ENCODE peak calls at places on chromosomes 13 and 19, in seven cellular contexts. V is Calu3, E is activated B cell treated with CpG ODN at 0.5 μM for 24 hours, T is tibial nerve, W is ovary, B is choroid plexus epithelial cell, H is endothelial cell. F is an unnamed sample.

GRCh38 chr19:49212302-49212701 is 54.7 kb downstream of the TRPM4 start:
- DNase-seq in V (no peak), E (no peak), T (no peak), W (no peak), B (peak), H (no peak), F (no peak)

GRCh38 chr13:74136089-74136658 is 2.0 kb upstream of the KLF12 start:
- DNase-seq in V (no peak), E (no peak), T (no peak), W (peak), B (peak), H (peak), F (peak)

GRCh38 chr13:102854675-102855074 is 8.8 kb downstream of the ERCC5 start:
- DNase-seq in V (no peak), E (no peak), T (no peak), W (no peak), B (no peak), H (no peak), F (no peak)

GRCh38 chr13:99907627-99908026 is 63.9 kb downstream of the ZIC5 start:
- DNase-seq in V (no peak), E (no peak), T (no peak), W (no peak), B (no peak), H (no peak), F (no peak)

GRCh38 chr13:27381601-27382000 is 42.8 kb upstream of the GTF3A start:
- DNase-seq in V (no peak), E (no peak), T (no peak), W (no peak), B (no peak), H (no peak), F (no peak)

GRCh38 chr19:1872807-1873523 is 9.6 kb upstream of the KLF16 start:
- DNase-seq in V (no peak), E (no peak), T (no peak), W (no peak), B (no peak), H (no peak), F (no peak)

GRCh38 chr13:110126391-110126961 is 180.5 kb downstream of the COL4A1 start:
- DNase-seq in V (no peak), E (no peak), T (no peak), W (no peak), B (peak), H (peak), F (no peak)

GRCh38 chr13:99281811-99282263 is 23.7 kb upstream of the GPR18 start:
- DNase-seq in V (no peak), E (peak), T (peak), W (no peak), B (peak), H (no peak), F (no peak)

GRCh38 chr13:102312841-102313240 is 89.0 kb downstream of the FGF14 start:
- DNase-seq in V (no peak), E (no peak), T (no peak), W (no peak), B (no peak), H (no peak), F (no peak)

GRCh38 chr13:95058680-95059079 is 242.6 kb downstream of the ABCC4 start:
- DNase-seq in V (no peak), E (no peak), T (no peak), W (no peak), B (no peak), H (no peak), F (no peak)

GRCh38 chr19:10286803-10287737 is at the start of gene ICAM4:
- DNase-seq in V (no peak), E (no peak), T (no peak), W (peak), B (peak), H (no peak), F (no peak)

GRCh38 chr13:29454931-29455481 is 140.5 kb downstream of the SLC7A1 start:
- DNase-seq in V (peak), E (no peak), T (no peak), W (no peak), B (peak), H (no peak), F (no peak)
- TF ChIP-seq CTCF in V (no peak), E (no peak), T (no peak), W (no peak), B (peak), H (no peak), F (peak)

GRCh38 chr19:33841685-33842084 is 45.0 kb downstream of the KCTD15 start:
- DNase-seq in V (no peak), E (no peak), T (no peak), W (no peak), B (no peak), H (no peak), F (no peak)
- TF ChIP-seq CTCF in V (no peak), E (no peak), T (no peak), W (no peak), B (no peak), H (no peak), F (no peak)

DNA sequence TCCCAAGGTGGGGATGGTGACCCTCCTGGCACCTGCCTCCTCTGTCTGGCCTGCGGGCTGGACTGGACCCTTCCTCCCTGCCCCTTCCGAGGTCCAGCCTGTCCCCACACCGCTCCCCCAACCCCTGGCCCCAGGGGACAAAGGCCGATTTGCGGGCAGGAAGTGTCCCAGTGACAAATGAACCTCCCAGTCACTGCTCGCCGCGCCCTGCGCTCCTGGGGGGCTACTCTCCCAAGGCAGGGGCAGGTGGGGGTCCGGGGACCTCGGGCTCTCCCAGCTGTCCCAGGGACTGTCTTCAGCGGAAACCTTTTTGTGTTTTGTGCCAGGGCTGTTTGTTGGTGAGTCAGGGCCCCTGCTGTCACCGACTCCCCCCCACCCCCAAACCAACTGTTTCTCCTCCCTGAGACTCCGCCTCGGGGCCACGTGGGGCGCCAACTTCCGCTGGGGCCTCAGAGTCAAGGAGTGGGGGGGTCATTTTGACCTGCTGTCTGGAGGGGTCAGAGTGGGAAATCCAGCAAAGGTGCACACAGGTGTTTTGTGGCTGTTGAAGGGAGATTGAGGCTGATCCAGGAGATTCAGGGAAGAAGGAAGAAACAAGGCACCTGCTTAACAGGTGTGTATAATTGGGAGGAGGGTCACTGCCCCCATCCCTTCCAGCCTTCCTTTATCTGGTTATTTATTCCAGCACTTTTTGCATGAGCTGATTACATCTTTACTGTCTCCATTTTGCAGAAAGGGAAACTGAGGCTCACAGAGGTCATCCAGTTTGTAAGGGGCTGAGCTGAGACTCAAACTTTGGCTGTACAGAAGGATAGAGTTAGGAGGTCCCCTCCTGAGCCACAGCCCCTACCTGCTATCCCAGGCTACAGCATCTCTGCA is 831 bp downstream of the PGPEP1 start:
- DNase-seq in V (peak), E (peak), T (peak), W (peak), B (peak), H (no peak), F (peak)
- TF ChIP-seq CTCF in V (no peak), E (no peak), T (no peak), W (no peak), B (no peak), H (no peak), F (no peak)

DNA sequence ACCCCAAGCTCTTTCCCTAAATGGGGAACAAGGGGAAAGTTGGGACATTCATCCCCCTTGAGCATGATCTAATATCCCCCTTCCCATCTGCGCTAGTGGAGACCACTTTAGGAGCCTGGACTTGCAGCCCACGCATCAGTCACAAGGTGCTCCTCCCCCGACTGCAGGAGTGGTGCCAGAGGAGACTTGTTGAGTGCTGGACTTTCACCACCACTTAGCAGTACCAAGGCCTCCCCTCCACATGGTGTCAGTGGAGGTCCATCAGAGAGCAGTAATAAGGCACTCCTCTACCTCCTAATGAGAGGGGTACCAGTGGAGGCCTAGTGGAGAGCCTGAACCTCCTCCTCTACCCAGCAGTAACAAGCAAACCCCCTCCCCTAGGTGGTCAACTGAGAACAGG is 22.5 kb downstream of the CAB39L start:
- DNase-seq in V (peak), E (no peak), T (no peak), W (no peak), B (peak), H (peak), F (no peak)
- TF ChIP-seq CTCF in V (no peak), E (no peak), T (no peak), W (no peak), B (peak), H (no peak), F (no peak)

DNA sequence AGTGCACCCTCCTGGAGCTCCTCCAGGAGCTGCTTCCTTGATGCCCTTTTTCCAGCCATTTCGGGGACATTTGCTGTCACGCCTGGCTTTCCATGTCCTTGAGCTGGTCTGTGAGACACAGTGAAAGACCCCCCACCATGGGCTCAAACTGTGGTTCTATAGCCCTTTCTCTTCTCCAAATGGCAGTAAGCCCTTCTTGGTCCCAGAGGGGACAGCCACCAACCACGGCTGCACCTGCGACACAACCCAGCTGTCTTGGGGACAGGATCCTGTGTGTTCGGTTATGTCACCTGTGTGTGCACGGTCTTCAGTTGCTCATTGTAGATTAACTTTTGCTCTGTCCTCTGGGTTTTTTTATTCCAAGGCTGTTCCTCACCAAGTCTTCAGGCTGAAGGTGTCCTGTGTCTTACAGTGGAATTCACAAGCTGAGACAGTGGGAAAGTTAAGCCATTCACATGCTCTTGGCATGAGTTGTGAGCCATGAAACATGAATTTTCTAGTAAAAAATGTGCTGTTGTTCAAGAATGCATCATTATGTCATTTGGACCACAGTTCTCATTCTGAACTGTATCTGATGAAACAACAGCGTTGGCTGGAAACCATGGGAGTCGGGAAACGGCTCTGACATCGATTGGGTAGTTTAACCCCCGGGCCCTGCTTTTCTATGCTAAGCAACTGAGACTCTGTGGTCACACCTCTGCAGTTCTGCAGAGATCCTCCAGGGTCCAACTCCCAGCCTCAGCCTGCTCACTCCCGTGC is 129.5 kb upstream of the MCF2L start:
- DNase-seq in V (no peak), E (no peak), T (no peak), W (no peak), B (peak), H (no peak), F (no peak)
- TF ChIP-seq CTCF in V (no peak), E (no peak), T (no peak), W (no peak), B (peak), H (no peak), F (no peak)

GRCh38 chr13:92716749-92717148 is 509.9 kb upstream of the GPC6 start:
- DNase-seq in V (no peak), E (no peak), T (no peak), W (no peak), B (peak), H (no peak), F (no peak)
- TF ChIP-seq CTCF in V (no peak), E (no peak), T (no peak), W (no peak), B (peak), H (peak), F (no peak)

DNA sequence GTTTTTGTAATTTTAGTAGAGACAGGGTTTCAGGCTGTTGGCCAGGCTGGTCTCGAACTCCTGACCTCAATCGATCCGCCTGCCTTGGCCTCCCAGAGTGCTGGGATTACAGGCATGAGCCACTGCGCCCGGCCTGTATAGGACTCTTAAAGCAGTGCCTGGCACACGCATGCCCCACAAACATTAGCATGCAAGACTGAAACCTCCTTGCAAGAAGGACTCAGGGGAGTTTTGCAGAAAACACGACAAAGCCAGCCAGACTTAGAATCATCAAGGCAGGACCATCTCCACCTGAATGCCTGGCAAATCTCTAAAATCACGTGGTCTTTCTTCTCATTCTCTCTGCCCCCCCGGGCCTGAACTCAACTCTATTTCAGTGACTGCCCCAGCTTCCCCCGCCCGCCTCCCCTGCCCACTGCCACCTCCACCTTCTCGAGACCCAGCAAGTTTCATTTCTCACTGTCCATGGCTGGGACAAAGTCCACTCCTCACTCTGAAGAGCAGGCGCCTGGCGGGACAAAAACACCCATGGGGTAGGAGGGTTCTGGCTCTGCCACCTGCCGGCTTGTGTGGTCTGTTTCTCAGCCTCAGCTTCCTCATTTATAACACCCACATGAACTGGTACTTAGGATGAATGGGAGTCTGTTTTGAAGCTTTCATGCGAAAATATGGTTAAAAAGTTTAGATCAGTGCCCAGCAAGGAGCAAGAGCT is 2.4 kb downstream of the TICAM1 start:
- DNase-seq in V (peak), E (peak), T (no peak), W (no peak), B (no peak), H (no peak), F (no peak)
- TF ChIP-seq CTCF in V (no peak), E (no peak), T (no peak), W (no peak), B (no peak), H (no peak), F (no peak)

GRCh38 chr19:14529254-14530004 is at the start of gene TECR:
- DNase-seq in V (peak), E (peak), T (peak), W (peak), B (peak), H (peak), F (peak)
- TF ChIP-seq CTCF in V (no peak), E (no peak), T (no peak), W (peak), B (no peak), H (no peak), F (no peak)